ENCODE peak calls at places on chromosomes 6 and 20, in six cellular contexts. S is dermis blood vessel endothelial cell, I is hippocampal formation, Q is MM.1S, C is RKO, R is Peyer's patch. X is an unnamed sample.

GRCh38 chr20:17936791-17937687 is 31.6 kb downstream of the SNX5 start:
- DNase-seq in C (no peak), I (no peak), Q (no peak), S (peak; percentile 64), R (no peak), X (peak; percentile 79)

GRCh38 chr6:92275150-92275549 is 1144.2 kb downstream of the EPHA7 start:
- DNase-seq in Q (no peak), I (no peak), C (no peak), R (no peak), S (no peak), X (no peak)

GRCh38 chr6:109690373-109690739 is 646 bp downstream of the AK9 start:
- DNase-seq in C (peak; percentile 34), Q (peak; percentile 59), R (peak; percentile 78), S (peak; percentile 49), I (peak; percentile 38), X (no peak)

GRCh38 chr6:26754212-26754611 is 94.7 kb upstream of the ZNF322 start:
- DNase-seq in Q (no peak), I (no peak), C (no peak), R (no peak), S (no peak), X (no peak)

GRCh38 chr6:137571854-137572253 is 77.7 kb upstream of the OLIG3 start:
- DNase-seq in C (peak; percentile 16), S (peak; percentile 54), R (peak; percentile 45), Q (peak; percentile 65), I (no peak), X (peak; percentile 43)

GRCh38 chr6:28634758-28635546 is 109.3 kb downstream of the GPX5 start:
- DNase-seq in R (no peak), C (no peak), I (no peak), Q (no peak), S (no peak), X (no peak)

GRCh38 chr6:149289966-149290365 is 27.5 kb upstream of the TAB2 start:
- DNase-seq in C (no peak), R (no peak), Q (no peak), I (no peak), S (no peak), X (no peak)

GRCh38 chr20:51094221-51094620 is 71.3 kb upstream of the KCNG1 start:
- DNase-seq in I (no peak), Q (peak; percentile 33), S (no peak), R (no peak), C (no peak), X (no peak)

GRCh38 chr6:46704562-46704961 is 16.9 kb downstream of the TDRD6 start:
- DNase-seq in S (peak; percentile 33), I (no peak), R (no peak), Q (no peak), C (peak; percentile 65), X (peak; percentile 10)

GRCh38 chr6:157392927-157393666 is 12.1 kb downstream of the ZDHHC14 start:
- DNase-seq in R (no peak), I (no peak), S (no peak), C (no peak), Q (no peak), X (no peak)

GRCh38 chr20:48471734-48472408 is 355.9 kb downstream of the PREX1 start:
- DNase-seq in I (no peak), S (no peak), C (no peak), Q (no peak), R (no peak), X (no peak)

GRCh38 chr20:62918830-62919229 is 7.5 kb downstream of the DIDO1 start:
- DNase-seq in I (no peak), S (no peak), C (no peak), Q (no peak), R (peak; percentile 63), X (no peak)

GRCh38 chr6:116404706-116405105 is 34.0 kb downstream of the DSE start:
- DNase-seq in R (no peak), S (no peak), C (no peak), I (no peak), Q (no peak), X (peak; percentile 58)

GRCh38 chr6:124339610-124340339 is 536.1 kb downstream of the NKAIN2 start:
- DNase-seq in R (no peak), S (no peak), C (no peak), I (no peak), Q (no peak), X (no peak)

GRCh38 chr20:32797160-32797468 is 22.6 kb upstream of the MAPRE1 start:
- DNase-seq in Q (no peak), S (no peak), I (no peak), R (no peak), C (no peak), X (no peak)

GRCh38 chr6:151254451-151255081 is 14.8 kb downstream of the AKAP12 start:
- DNase-seq in C (no peak), S (peak; percentile 51), I (no peak), R (no peak), Q (no peak), X (peak; percentile 46)

GRCh38 chr6:157073596-157073995 is 249.7 kb downstream of the TMEM242 start:
- DNase-seq in C (no peak), S (no peak), Q (no peak), R (no peak), I (no peak), X (no peak)

GRCh38 chr6:20313960-20314530 is 87.6 kb upstream of the E2F3 start:
- DNase-seq in S (no peak), I (no peak), R (no peak), C (no peak), Q (no peak), X (no peak)

GRCh38 chr6:135568366-135568765 is 70.8 kb upstream of the AHI1 start:
- DNase-seq in Q (peak; percentile 66), S (peak; percentile 88), C (no peak), I (no peak), R (peak; percentile 22), X (peak; percentile 93)

GRCh38 chr20:57275813-57276212 is 9.4 kb upstream of the BMP7 start:
- DNase-seq in S (no peak), C (no peak), I (no peak), R (no peak), Q (no peak), X (no peak)

GRCh38 chr6:112249489-112249888 is 4.9 kb downstream of the LAMA4 start:
- DNase-seq in I (no peak), Q (no peak), S (peak; percentile 72), C (no peak), R (no peak), X (peak; percentile 76)

GRCh38 chr6:41655706-41656668 is 17.7 kb downstream of the MDFI start:
- DNase-seq in S (peak; percentile 73), Q (no peak), C (no peak), R (no peak), I (no peak), X (peak; percentile 73)

GRCh38 chr6:52543729-52544324 is 33.0 kb downstream of the TRAM2 start:
- DNase-seq in S (peak; percentile 76), R (no peak), I (no peak), Q (no peak), C (no peak), X (peak; percentile 67)

GRCh38 chr6:14848019-14848418 is 397.9 kb upstream of the JARID2 start:
- DNase-seq in C (no peak), Q (no peak), I (no peak), S (no peak), R (no peak), X (no peak)

GRCh38 chr20:38173237-38174156 is 8.4 kb upstream of the TGM2 start:
- DNase-seq in C (peak; percentile 89), R (no peak), I (no peak), S (peak; percentile 73), Q (no peak), X (peak; percentile 71)

GRCh38 chr6:47789553-47789952 is 7.7 kb downstream of the OPN5 start:
- DNase-seq in Q (no peak), S (no peak), I (no peak), R (no peak), C (no peak), X (no peak)

GRCh38 chr6:7062445-7063162 is 45.2 kb upstream of the RREB1 start:
- DNase-seq in C (no peak), S (peak; percentile 29), I (no peak), Q (no peak), R (no peak), X (peak; percentile 50)

GRCh38 chr20:16007164-16007563 is 566.1 kb downstream of the KIF16B start:
- DNase-seq in R (no peak), I (no peak), C (no peak), S (no peak), Q (peak; percentile 93), X (no peak)

GRCh38 chr6:53547166-53547814 is 2.4 kb upstream of the GCLC start:
- DNase-seq in Q (peak; percentile 10), C (peak; percentile 5), S (no peak), R (no peak), I (no peak), X (no peak)

GRCh38 chr20:58716476-58717277 is 24.1 kb downstream of the NPEPL1 start:
- DNase-seq in I (no peak), S (peak; percentile 30), R (peak; percentile 13), Q (no peak), C (no peak), X (no peak)

GRCh38 chr6:126914172-126914571 is 204.3 kb upstream of the RSPO3 start:
- DNase-seq in Q (no peak), R (no peak), S (no peak), C (no peak), I (no peak), X (no peak)

GRCh38 chr6:141744194-141744925 is 388.4 kb upstream of the GJE1 start:
- DNase-seq in I (no peak), C (no peak), Q (peak; percentile 55), S (peak; percentile 16), R (no peak), X (no peak)

GRCh38 chr20:11302436-11302835 is 615.3 kb upstream of the BTBD3 start:
- DNase-seq in Q (no peak), I (no peak), R (no peak), S (no peak), C (no peak), X (no peak)

GRCh38 chr6:17583811-17584210 is 16.3 kb upstream of the FAM8A1 start:
- DNase-seq in I (no peak), Q (no peak), R (no peak), C (peak; percentile 13), S (peak; percentile 80), X (no peak)

GRCh38 chr6:16766043-16766521 is 4.8 kb upstream of the ATXN1 start:
- DNase-seq in S (peak; percentile 71), C (peak; percentile 52), R (no peak), I (no peak), Q (peak; percentile 66), X (peak; percentile 64)

GRCh38 chr6:117907600-117908245 is 659 bp downstream of the SLC35F1 start:
- DNase-seq in C (no peak), R (no peak), S (peak; percentile 9), I (no peak), Q (peak; percentile 20), X (peak; percentile 4)

GRCh38 chr6:12882761-12883290 is 166.3 kb downstream of the PHACTR1 start:
- DNase-seq in Q (no peak), S (no peak), I (no peak), C (no peak), R (no peak), X (no peak)

GRCh38 chr6:168922436-168922835 is 331.2 kb downstream of the THBS2 start:
- DNase-seq in R (no peak), I (no peak), S (no peak), C (no peak), Q (no peak), X (no peak)